ENCODE peak calls at places on chromosomes 12 and 14, in five cellular contexts. J, Y, G, Z and R are unnamed samples.

GRCh38 chr14:95525999-95526398 is 8.9 kb upstream of the GLRX5 start:
- DNase-seq in J (no peak), Y (no peak), G (no peak), Z (no peak), R (no peak)

GRCh38 chr14:104768437-104769323 is 15.7 kb downstream of the SIVA1 start:
- DNase-seq in J (peak), Y (peak), G (peak), Z (peak), R (peak)

GRCh38 chr12:118866346-118866745 is 115.0 kb upstream of the SRRM4 start:
- DNase-seq in J (no peak), Y (no peak), G (no peak), Z (no peak), R (no peak)

GRCh38 chr12:69720748-69721147 is 17.9 kb upstream of the RAB3IP start:
- DNase-seq in J (no peak), Y (no peak), G (no peak), Z (no peak), R (no peak)

GRCh38 chr14:22886500-22887259 is 3.7 kb downstream of the REM2 start:
- DNase-seq in J (peak), Y (peak), G (no peak), Z (no peak), R (peak)

GRCh38 chr12:66717049-66717448 is 38.2 kb upstream of the GRIP1 start:
- DNase-seq in J (no peak), Y (no peak), G (no peak), Z (no peak), R (no peak)

GRCh38 chr14:65817011-65817410 is 404.5 kb downstream of the FUT8 start:
- DNase-seq in J (peak), Y (no peak), G (no peak), Z (no peak), R (no peak)

GRCh38 chr12:66960704-66961690 is 282.1 kb upstream of the GRIP1 start:
- DNase-seq in J (peak), Y (no peak), G (no peak), Z (no peak), R (peak)

GRCh38 chr12:131190965-131191364 is 237.3 kb downstream of the ADGRD1 start:
- DNase-seq in J (no peak), Y (no peak), G (no peak), Z (no peak), R (no peak)

GRCh38 chr12:12562585-12563245 is at the start of gene DUSP16:
- DNase-seq in J (peak), Y (peak), G (peak), Z (peak), R (peak)

GRCh38 chr14:96751505-96751904 is 45.7 kb upstream of the VRK1 start:
- DNase-seq in J (no peak), Y (no peak), G (no peak), Z (no peak), R (no peak)

GRCh38 chr12:70364695-70365397 is 1.2 kb upstream of the KCNMB4 start:
- DNase-seq in J (peak), Y (no peak), G (no peak), Z (no peak), R (no peak)

GRCh38 chr12:47636908-47637780 is 68.7 kb downstream of the RPAP3 start:
- DNase-seq in J (peak), Y (peak), G (no peak), Z (no peak), R (peak)

GRCh38 chr12:4579305-4580097 is 17.5 kb downstream of the DYRK4 start:
- DNase-seq in J (no peak), Y (peak), G (no peak), Z (no peak), R (peak)

GRCh38 chr12:115341442-115341841 is 657.5 kb upstream of the TBX3 start:
- DNase-seq in J (peak), Y (peak), G (peak), Z (peak), R (peak)

GRCh38 chr12:121927798-121928197 is 9.4 kb downstream of the CFAP251 start:
- DNase-seq in J (no peak), Y (peak), G (no peak), Z (no peak), R (no peak)

GRCh38 chr14:68843471-68844209 is 50.8 kb upstream of the ZFP36L1 start:
- DNase-seq in J (peak), Y (peak), G (peak), Z (no peak), R (peak)
- H3K4me3 ChIP-seq in J (no peak), Y (peak), G (no peak), Z (peak), R (peak)

GRCh38 chr12:17357396-17357795 is 732.6 kb downstream of the RERGL start:
- DNase-seq in J (no peak), Y (no peak), G (no peak), Z (no peak), R (no peak)
- TF ChIP-seq CTCF in J (no peak), Y (no peak), G (no peak), Z (no peak), R (no peak)

GRCh38 chr12:76236640-76237039 is 111.6 kb downstream of the BBS10 start:
- DNase-seq in J (peak), Y (peak), G (no peak), Z (no peak), R (peak)
- H3K4me3 ChIP-seq in J (no peak), Y (no peak), G (no peak), Z (no peak), R (no peak)

GRCh38 chr12:56462565-56462964 is 5.8 kb upstream of the SPRYD4 start:
- DNase-seq in J (no peak), Y (no peak), G (no peak), Z (no peak), R (no peak)
- TF ChIP-seq CTCF in J (no peak), Y (no peak), G (no peak), Z (no peak), R (no peak)